ENCODE peak calls at places on chromosomes 3 and 15, in eight cellular contexts. F is activated CD4-positive, alpha-beta T cell treated with anti-CD3 and anti-CD28 coated beads, Interleukin-2, amount 50 U/mL, for 24 hours; H is neural progenitor cell; I is stimulated activated CD8-positive, alpha-beta memory T cell treated with anti-CD3 and anti-CD28 coated beads, Interleukin-4, amount 100 ng/mL, for 4 hours; E is HT-29; L is prostate gland; B is activated T-helper 1 cell treated with anti-CD3 and anti-CD28 coated beads, Interleukin-12 subunit alpha, Interleukin-12 subunit beta, Interleukin-2, Interleukin-4 antibody, amounts not matched to agents 30 ng/mL and 10 ng/mL and 1 ng/mL, durations not matched to agents 14 hours and 24 hours and 36 hours; M is WTC11. J is an unnamed sample.
A peak's percentile ranks its signal among the peaks of the same experiment; 100 is the strongest.

GRCh38 chr15:93830221-93830765 is 401.1 kb upstream of the MCTP2 start:
- DNase-seq in F (no peak), H (no peak), I (no peak), E (no peak), L (no peak), B (no peak), M (no peak), J (no peak)

GRCh38 chr3:59607628-59608027 is 557.8 kb upstream of the CFAP20DC start:
- DNase-seq in F (no peak), H (no peak), I (no peak), E (no peak), L (no peak), B (no peak), M (no peak), J (no peak)

GRCh38 chr15:64892850-64893403 is 18.8 kb upstream of the ANKDD1A start:
- DNase-seq in F (no peak), H (no peak), I (no peak), E (no peak), L (no peak), B (peak; percentile 20), M (no peak), J (no peak)

GRCh38 chr3:169627073-169627472 is 36.4 kb downstream of the MECOM start:
- DNase-seq in F (no peak), H (no peak), I (no peak), E (no peak), L (no peak), B (no peak), M (no peak), J (no peak)

GRCh38 chr3:16961621-16962205 is 77.0 kb downstream of the PLCL2 start:
- DNase-seq in F (no peak), H (no peak), I (no peak), E (no peak), L (no peak), B (no peak), M (peak; percentile 20), J (no peak)

GRCh38 chr15:77623008-77623877 is 9.5 kb downstream of the LINGO1 start:
- DNase-seq in F (no peak), H (no peak), I (no peak), E (no peak), L (no peak), B (no peak), M (peak; percentile 39), J (no peak)

GRCh38 chr3:129278970-129279906 is 568 bp downstream of the HMCES start:
- DNase-seq in F (peak; percentile 28), H (peak; percentile 72), I (peak; percentile 12), E (peak; percentile 55), L (no peak), B (peak; percentile 34), M (peak; percentile 57), J (no peak)

GRCh38 chr15:48392356-48392755 is 61.1 kb downstream of the DUT start:
- DNase-seq in F (no peak), H (no peak), I (no peak), E (no peak), L (peak; percentile 62), B (no peak), M (no peak), J (no peak)

GRCh38 chr15:78312956-78313355 is 13.5 kb upstream of the SKIC8 start:
- DNase-seq in F (no peak), H (no peak), I (no peak), E (no peak), L (no peak), B (no peak), M (no peak), J (no peak)

GRCh38 chr3:137300703-137301102 is 342.9 kb downstream of the IL20RB start:
- DNase-seq in F (no peak), H (no peak), I (no peak), E (no peak), L (no peak), B (no peak), M (no peak), J (no peak)

J was measured in cerebellar nuclear complex.